ENCODE peak calls at places on chromosomes 13 and 19, in six cellular contexts. F, M, A, Y, U and N are unnamed samples.

GRCh38 chr19:13757805-13758772 is 6.2 kb upstream of the MRI1 start:
- ATAC-seq in A (no peak), M (no peak), F (no peak), Y (no peak), U (no peak), N (no peak)

GRCh38 chr13:93298741-93299140 is 72.1 kb downstream of the GPC6 start:
- ATAC-seq in U (no peak), M (no peak), F (no peak), A (no peak), Y (no peak), N (no peak)

GRCh38 chr13:100530645-100531044 is 57.9 kb downstream of the GGACT start:
- ATAC-seq in F (no peak), M (peak), Y (no peak), U (no peak), A (no peak), N (no peak)

GRCh38 chr13:110546933-110547332 is 14.6 kb downstream of the RAB20 start:
- ATAC-seq in F (peak), U (no peak), A (no peak), M (peak), Y (no peak), N (peak)

GRCh38 chr13:111486331-111486730 is 165.9 kb downstream of the TEX29 start:
- ATAC-seq in Y (no peak), M (no peak), U (no peak), A (no peak), F (no peak), N (no peak)

GRCh38 chr13:44759723-44760360 is 183.7 kb upstream of the TSC22D1 start:
- ATAC-seq in Y (no peak), U (no peak), M (peak), A (no peak), F (peak), N (peak)

GRCh38 chr13:96044238-96044637 is 9.0 kb downstream of the UGGT2 start:
- ATAC-seq in F (no peak), Y (no peak), U (no peak), A (no peak), M (no peak), N (no peak)

GRCh38 chr13:77460195-77460594 is 75.3 kb upstream of the SCEL start:
- ATAC-seq in F (no peak), A (no peak), M (no peak), Y (no peak), U (peak), N (peak)

GRCh38 chr13:46492946-46493345 is 60.0 kb upstream of the LRCH1 start:
- ATAC-seq in M (no peak), U (no peak), Y (peak), F (no peak), A (no peak), N (no peak)

GRCh38 chr13:79673310-79673992 is 192.5 kb downstream of the NDFIP2 start:
- ATAC-seq in U (no peak), M (no peak), A (no peak), F (no peak), Y (no peak), N (no peak)

GRCh38 chr13:32977321-32977720 is 38.9 kb upstream of the KL start:
- ATAC-seq in F (no peak), M (no peak), Y (no peak), U (no peak), A (no peak), N (no peak)

GRCh38 chr19:51824603-51825002 is 29.6 kb downstream of the FPR3 start:
- ATAC-seq in Y (no peak), U (peak), M (no peak), F (no peak), A (no peak), N (peak)

GRCh38 chr19:3358919-3359849 is 7.2 kb upstream of the NFIC start:
- ATAC-seq in F (peak), A (peak), U (peak), M (peak), Y (peak), N (peak)

GRCh38 chr13:113796948-113797676 is 38.1 kb downstream of the TMEM255B start:
- ATAC-seq in M (no peak), F (no peak), Y (no peak), A (no peak), U (no peak), N (no peak)

GRCh38 chr19:6707658-6708018 is 12.8 kb downstream of the C3 start:
- ATAC-seq in M (peak), U (no peak), F (no peak), Y (no peak), A (no peak), N (no peak)

GRCh38 chr19:6717441-6717971 is 2.9 kb downstream of the C3 start:
- ATAC-seq in U (no peak), Y (no peak), F (no peak), M (no peak), A (no peak), N (no peak)

GRCh38 chr13:21256351-21256761 is 79.9 kb downstream of the MRPL57 start:
- ATAC-seq in U (no peak), A (no peak), Y (peak), M (no peak), F (no peak), N (no peak)

GRCh38 chr19:6443986-6444385 is 10.4 kb upstream of the SLC25A41 start:
- ATAC-seq in F (no peak), A (no peak), U (no peak), M (no peak), Y (no peak), N (no peak)

GRCh38 chr19:2317300-2317699 is 9.3 kb upstream of the LINGO3 start:
- ATAC-seq in A (no peak), Y (no peak), M (no peak), U (no peak), F (no peak), N (no peak)
- H3K4me3 ChIP-seq in A (no peak), Y (no peak), M (no peak), U (no peak), F (no peak), N (no peak)

GRCh38 chr19:18249834-18250233 is 23.6 kb upstream of the PDE4C start:
- ATAC-seq in A (no peak), F (no peak), Y (no peak), M (no peak), U (no peak), N (no peak)
- H3K27ac ChIP-seq in A (no peak), F (no peak), Y (no peak), M (no peak), U (no peak), N (no peak)

GRCh38 chr19:5287066-5287465 is 53.5 kb downstream of the PTPRS start:
- ATAC-seq in M (no peak), A (no peak), U (no peak), Y (no peak), F (no peak), N (no peak)

GRCh38 chr19:5290336-5291262 is 50.0 kb downstream of the PTPRS start:
- ATAC-seq in F (no peak), A (no peak), Y (no peak), M (no peak), U (no peak), N (no peak)

GRCh38 chr19:5289060-5289990 is 51.3 kb downstream of the PTPRS start:
- ATAC-seq in Y (no peak), U (no peak), F (no peak), A (no peak), M (no peak), N (no peak)

GRCh38 chr19:5286465-5287029 is 54.1 kb downstream of the PTPRS start:
- ATAC-seq in F (no peak), U (no peak), Y (no peak), A (no peak), M (no peak), N (no peak)

GRCh38 chr19:5288347-5288739 is 52.3 kb downstream of the PTPRS start:
- ATAC-seq in M (no peak), U (no peak), A (no peak), Y (no peak), F (peak), N (no peak)
- H3K4me3 ChIP-seq in M (no peak), U (no peak), A (no peak), Y (no peak), F (peak), N (peak)

DNA sequence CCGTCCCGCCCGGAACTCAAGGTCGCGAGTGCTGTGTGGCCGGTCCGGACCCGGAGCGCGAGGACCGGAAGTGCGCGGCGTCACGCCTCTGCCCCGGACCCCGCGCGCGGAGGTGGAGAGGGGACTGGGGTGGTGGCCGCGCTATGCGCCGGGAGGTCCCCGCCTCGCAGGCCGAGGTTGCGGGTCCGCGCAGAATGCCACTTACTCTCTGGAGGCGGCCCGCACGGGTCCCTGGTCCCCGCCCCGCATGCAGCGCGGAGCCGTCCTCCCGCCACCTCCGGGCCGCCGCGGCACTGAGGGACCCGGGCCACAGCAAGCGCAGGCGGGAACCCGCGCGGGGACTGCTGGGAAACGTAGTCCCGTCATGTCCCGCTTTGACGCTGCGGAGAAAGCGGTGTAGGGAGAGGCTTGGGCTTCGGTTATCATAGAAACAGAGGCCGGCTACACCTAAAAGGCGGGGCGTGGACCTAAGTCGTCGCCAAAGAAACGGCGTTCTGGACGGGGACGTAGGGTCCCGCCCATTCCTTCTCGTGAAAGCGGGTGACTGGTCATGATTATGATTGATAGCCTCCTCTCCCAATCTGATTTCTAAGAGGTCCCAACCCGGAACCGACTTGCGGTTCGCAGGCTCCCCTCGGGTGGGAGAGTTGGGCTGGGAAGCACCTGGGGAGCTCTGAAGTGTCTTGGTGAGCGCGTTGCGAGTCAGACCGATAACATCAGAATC is at the start of gene ZNF837:
- ATAC-seq in F (peak), A (peak), Y (peak), M (peak), U (peak), N (peak)
- H3K27ac ChIP-seq in F (peak), A (peak), Y (peak), M (peak), U (peak), N (peak)

GRCh38 chr13:102772042-102772425 is 1.6 kb downstream of the TEX30 start:
- ATAC-seq in Y (no peak), A (no peak), F (no peak), M (no peak), U (no peak), N (no peak)

GRCh38 chr13:102771298-102772041 is 2.1 kb downstream of the TEX30 start:
- ATAC-seq in A (no peak), U (no peak), M (peak), F (no peak), Y (no peak), N (no peak)

GRCh38 chr13:102774596-102775375 is 1.2 kb upstream of the TEX30 start:
- ATAC-seq in U (no peak), Y (no peak), M (no peak), F (no peak), A (no peak), N (no peak)

GRCh38 chr13:102773441-102774209 is at the start of gene TEX30:
- ATAC-seq in Y (peak), A (peak), F (peak), M (no peak), U (peak), N (peak)

DNA sequence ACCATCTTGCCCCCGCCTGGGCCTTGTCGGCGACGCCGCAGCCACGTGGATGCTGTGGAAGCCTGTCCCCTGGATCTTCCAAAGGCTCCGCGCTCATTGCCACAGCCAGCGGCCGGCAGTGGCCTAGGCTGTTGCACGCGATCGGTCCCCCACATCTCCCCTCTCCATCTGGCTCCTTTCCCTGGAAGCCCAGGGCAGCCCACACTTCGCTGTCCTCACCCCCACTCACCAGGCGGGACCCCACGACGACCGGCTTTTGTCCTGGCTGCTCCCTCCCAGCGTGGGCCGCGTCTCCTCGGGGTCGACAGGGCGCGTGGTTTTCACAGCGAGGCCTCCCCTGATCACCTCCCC is 599 bp upstream of the TEX30 start:
- ATAC-seq in Y (peak), M (no peak), A (no peak), U (no peak), F (peak), N (peak)
- H3K4me3 ChIP-seq in Y (peak), M (no peak), A (peak), U (peak), F (peak), N (peak)

GRCh38 chr19:1490311-1491113 is at the start of gene PCSK4:
- ATAC-seq in M (peak), Y (peak), F (peak), U (peak), A (peak), N (peak)
- H3K27ac ChIP-seq in M (peak), Y (peak), F (peak), U (peak), A (peak), N (peak)

GRCh38 chr13:108214511-108215383 is 589 bp downstream of the LIG4 start:
- ATAC-seq in U (no peak), F (no peak), A (peak), Y (no peak), M (no peak), N (no peak)
- H3K4me3 ChIP-seq in U (no peak), F (peak), A (no peak), Y (peak), M (no peak), N (peak)

DNA sequence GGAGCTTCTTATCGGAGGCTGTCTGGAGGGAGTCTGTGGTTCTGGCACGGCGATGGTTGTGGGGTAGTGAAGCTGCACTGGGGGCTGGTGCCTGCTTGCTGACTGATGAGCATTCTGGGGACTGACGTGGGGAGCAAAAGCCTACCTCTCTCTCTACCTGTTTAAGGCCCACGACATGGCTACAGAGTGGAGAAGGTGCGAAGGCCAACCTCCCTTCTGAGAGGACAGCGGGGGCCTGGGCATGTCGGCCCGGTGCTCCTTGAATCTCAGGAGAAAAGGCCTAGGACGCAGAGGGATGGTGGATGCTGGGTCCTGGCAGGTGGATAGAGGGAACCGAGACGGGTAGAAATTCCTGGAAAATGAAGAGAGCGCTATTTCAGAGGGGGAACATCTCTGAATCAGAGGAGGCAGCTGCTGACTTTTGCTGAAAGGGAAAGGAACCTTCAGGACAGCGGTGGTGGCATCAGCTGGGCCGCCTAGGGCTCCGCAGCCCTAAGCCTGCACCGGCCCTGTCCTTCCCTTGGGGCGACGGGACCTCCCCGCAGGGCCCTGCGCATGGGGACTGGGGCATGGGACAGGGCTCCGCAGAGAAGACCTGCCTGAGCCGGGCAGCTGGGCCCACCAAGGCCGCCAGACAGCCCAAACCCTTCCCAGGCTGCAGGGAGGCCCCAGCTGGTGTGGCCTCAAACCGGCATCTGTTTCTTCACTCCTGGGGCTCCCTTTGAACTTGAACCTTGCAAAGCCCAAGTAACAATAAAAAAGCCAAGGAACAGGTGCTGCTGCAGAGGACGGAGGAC is 35.0 kb upstream of the MEDAG start:
- ATAC-seq in Y (no peak), F (no peak), A (no peak), U (no peak), M (no peak), N (no peak)
- H3K27ac ChIP-seq in Y (no peak), F (no peak), A (no peak), U (no peak), M (no peak), N (no peak)

DNA sequence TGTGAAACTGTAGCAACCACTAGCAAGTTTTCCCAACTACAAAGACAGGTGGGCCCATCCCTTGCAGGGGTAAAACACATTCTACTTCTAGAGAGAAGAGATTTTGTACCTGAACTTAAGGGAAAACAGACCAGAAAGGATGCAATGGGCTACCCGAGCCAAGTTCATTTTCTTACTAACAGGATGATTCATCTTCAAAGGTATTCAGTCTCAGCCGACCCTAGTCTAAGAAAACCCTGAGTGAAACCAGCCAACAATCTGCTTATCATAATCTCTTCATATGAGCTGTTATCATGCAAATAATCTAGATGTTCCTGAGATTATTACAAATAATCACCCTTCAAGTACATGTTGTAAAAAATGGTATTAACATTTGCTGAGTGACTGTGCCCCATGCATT is 15.6 kb downstream of the PABPC3 start:
- ATAC-seq in A (no peak), U (no peak), Y (no peak), F (no peak), M (no peak), N (no peak)
- H3K4me3 ChIP-seq in A (no peak), U (no peak), Y (no peak), F (no peak), M (no peak), N (no peak)